ENCODE peak calls at places on chromosomes 16 and 17, in four cellular contexts. S is spleen, C is Peyer's patch, U is suprapubic skin. J is an unnamed sample. For H3K9me3, the result is how much of the 10 kb centered on the place peaks cover.

GRCh38 chr16:54928421-54929089 is 2.1 kb upstream of the IRX5 start:
- DNase-seq in S (peak), C (no peak), U (peak), J (peak)

GRCh38 chr17:49035470-49036269 is 38.5 kb downstream of the IGF2BP1 start:
- DNase-seq in S (no peak), U (no peak), C (peak), J (peak)

GRCh38 chr16:81170824-81171223 is 67.7 kb upstream of the BCO1 start:
- DNase-seq in C (no peak), S (no peak), U (no peak), J (no peak)

GRCh38 chr17:9531080-9531479 is 44.5 kb downstream of the STX8 start:
- DNase-seq in U (no peak), C (no peak), S (no peak), J (no peak)

GRCh38 chr17:31404028-31404949 is 12.8 kb downstream of the RAB11FIP4 start:
- DNase-seq in U (peak), C (no peak), S (peak), J (peak)

GRCh38 chr16:75726390-75726789 is at the start of gene CPHXL:
- DNase-seq in S (no peak), C (no peak), U (no peak), J (no peak)

GRCh38 chr16:12917653-12918052 is 16.3 kb downstream of the SHISA9 start:
- DNase-seq in C (no peak), U (no peak), S (no peak), J (no peak)

GRCh38 chr17:14499976-14500375 is 199.1 kb downstream of the HS3ST3B1 start:
- DNase-seq in U (no peak), C (no peak), S (no peak), J (no peak)

GRCh38 chr16:86303787-86304685 is 206.3 kb upstream of the FOXF1 start:
- DNase-seq in S (no peak), C (no peak), U (no peak), J (no peak)

GRCh38 chr16:50071075-50071671 is 5.4 kb downstream of the HEATR3 start:
- DNase-seq in S (no peak), U (no peak), C (no peak), J (no peak)

GRCh38 chr17:11996722-11997146 is 541 bp downstream of the ZNF18 start:
- DNase-seq in S (no peak), C (peak), U (peak), J (no peak)

GRCh38 chr17:70310251-70310672 is 140.9 kb downstream of the KCNJ2 start:
- DNase-seq in S (no peak), U (no peak), C (no peak), J (no peak)

GRCh38 chr17:71460943-71461342 is 659.9 kb upstream of the SOX9 start:
- DNase-seq in C (no peak), U (no peak), S (no peak), J (no peak)

GRCh38 chr16:74455619-74456289 is 34.5 kb upstream of the CLEC18B start:
- DNase-seq in S (no peak), C (no peak), U (no peak), J (no peak)

GRCh38 chr17:61338874-61339478 is 60.7 kb upstream of the TBX2 start:
- DNase-seq in C (no peak), S (no peak), U (no peak), J (no peak)

GRCh38 chr17:74220966-74221814 is 7.8 kb downstream of the TTYH2 start:
- DNase-seq in C (no peak), U (no peak), S (no peak), J (no peak)

GRCh38 chr17:58786586-58787295 is 31.1 kb downstream of the PPM1E start:
- DNase-seq in U (no peak), S (no peak), C (no peak), J (no peak)

GRCh38 chr16:1535391-1536291 is 2.2 kb downstream of the TMEM204 start:
- DNase-seq in C (no peak), S (peak), U (no peak), J (no peak)

GRCh38 chr17:9913476-9913875 is 8.4 kb upstream of the RCVRN start:
- DNase-seq in S (no peak), U (no peak), C (no peak), J (no peak)

GRCh38 chr17:76695059-76695892 is 15.5 kb downstream of the MXRA7 start:
- DNase-seq in C (no peak), U (no peak), S (no peak), J (peak)

GRCh38 chr16:52741386-52741785 is 194.4 kb upstream of the TOX3 start:
- DNase-seq in C (no peak), S (no peak), U (no peak), J (no peak)

GRCh38 chr16:86680661-86681439 is 102.5 kb downstream of the FOXL1 start:
- DNase-seq in U (no peak), C (no peak), S (no peak), J (peak)

GRCh38 chr17:41937970-41938851 is 7.8 kb downstream of the ODAD4 start:
- DNase-seq in S (no peak), U (no peak), C (no peak), J (no peak)

GRCh38 chr16:89409161-89409711 is 81.1 kb downstream of the ANKRD11 start:
- DNase-seq in S (peak), U (no peak), C (peak), J (no peak)

GRCh38 chr17:1186214-1186820 is 6.5 kb upstream of the ABR start:
- DNase-seq in U (no peak), C (no peak), S (no peak), J (peak)

GRCh38 chr16:86990451-86990850 is 326.7 kb downstream of the C16orf95 start:
- DNase-seq in U (no peak), S (no peak), C (no peak), J (no peak)

GRCh38 chr16:86918637-86919036 is 340.3 kb downstream of the FOXL1 start:
- DNase-seq in S (no peak), C (no peak), U (no peak), J (no peak)

GRCh38 chr17:7721612-7722011 is 4.1 kb downstream of the DNAH2 start:
- DNase-seq in U (no peak), C (no peak), S (no peak), J (no peak)

GRCh38 chr17:76081295-76082210 is 2.6 kb downstream of the ZACN start:
- DNase-seq in S (no peak), U (no peak), C (no peak), J (peak)

GRCh38 chr16:53945996-53946395 is 242.0 kb downstream of the FTO start:
- DNase-seq in C (no peak), U (no peak), S (no peak), J (no peak)

GRCh38 chr16:35523991-35524390 is 2064.6 kb downstream of the TP53TG3F start:
- DNase-seq in U (no peak), S (no peak), C (no peak), J (no peak)

GRCh38 chr16:35525979-35526590 is 2066.7 kb downstream of the TP53TG3F start:
- DNase-seq in U (no peak), S (no peak), C (no peak), J (no peak)
- H3K9me3 ChIP-seq in U (under half), S (half or more), C (under half), J (under half)

GRCh38 chr17:33292981-33293867 is at the start of gene ASIC2:
- DNase-seq in U (no peak), C (no peak), S (peak), J (peak)

GRCh38 chr17:33288954-33289353 is 4.1 kb downstream of the ASIC2 start:
- DNase-seq in C (no peak), S (no peak), U (no peak), J (no peak)

GRCh38 chr17:33292184-33292980 is 713 bp downstream of the ASIC2 start:
- DNase-seq in S (no peak), U (peak), C (no peak), J (peak)

GRCh38 chr17:33290156-33290697 is 2.9 kb downstream of the ASIC2 start:
- DNase-seq in C (no peak), U (no peak), S (no peak), J (no peak)

DNA sequence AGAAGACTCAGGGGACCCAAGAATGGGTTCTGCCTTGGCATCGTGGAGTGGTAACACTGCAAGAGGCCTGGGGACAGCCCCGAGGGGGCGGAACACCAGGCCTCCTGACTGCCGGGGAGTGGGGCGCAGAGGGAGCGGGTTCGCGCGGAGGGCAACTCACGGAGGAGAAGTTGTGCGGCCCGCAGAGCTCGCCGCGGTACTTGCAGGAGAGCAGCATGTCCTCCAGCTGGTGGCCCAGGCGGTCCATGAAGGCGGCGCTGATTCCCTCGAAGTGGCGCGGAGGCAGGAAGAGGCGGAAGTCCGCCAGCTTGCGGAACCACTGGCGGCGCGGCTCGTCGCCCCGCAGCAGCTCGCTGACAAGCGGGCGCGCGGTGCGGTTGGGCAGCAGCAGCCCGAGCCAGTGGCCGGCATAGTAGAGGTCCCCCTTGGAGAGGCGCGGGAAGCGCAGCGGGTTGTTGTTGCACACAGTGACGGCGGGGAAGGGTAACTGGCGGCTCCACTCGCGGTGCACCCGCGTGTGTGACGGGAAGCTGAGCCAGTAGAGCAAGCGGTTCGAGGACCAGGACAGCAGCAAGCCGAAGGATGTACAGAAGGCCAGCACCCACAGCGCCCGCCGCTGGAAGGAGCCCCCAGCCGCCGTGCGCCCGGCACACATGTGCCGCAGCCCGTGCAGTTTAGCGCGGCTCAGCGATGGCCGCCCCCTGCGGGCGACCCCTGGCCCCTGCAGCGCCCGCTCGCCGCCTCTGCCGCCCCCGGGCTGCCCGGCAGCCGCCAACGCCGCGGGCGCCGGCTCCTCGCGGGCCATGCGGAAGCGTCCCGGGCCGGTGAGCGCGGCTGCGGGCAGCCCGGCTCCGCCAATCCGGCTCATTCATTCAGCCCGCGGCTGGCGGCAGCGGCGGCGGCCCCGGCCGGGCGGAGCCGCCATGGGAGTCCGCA is 1.6 kb downstream of the ASIC2 start:
- DNase-seq in U (peak), S (peak), C (no peak), J (peak)
- H3K4me3 ChIP-seq in U (peak), S (peak), C (peak), J (peak)

GRCh38 chr16:30925646-30926332 is 2.4 kb downstream of the FBXL19 start:
- DNase-seq in C (no peak), S (peak), U (no peak), J (no peak)

GRCh38 chr16:30924086-30924714 is 828 bp downstream of the FBXL19 start:
- DNase-seq in C (no peak), S (peak), U (peak), J (no peak)

GRCh38 chr16:30926333-30926811 is 3.0 kb downstream of the FBXL19 start:
- DNase-seq in C (no peak), S (no peak), U (no peak), J (no peak)

GRCh38 chr16:30923554-30924085 is at the start of gene FBXL19:
- DNase-seq in U (peak), S (peak), C (peak), J (peak)

GRCh38 chr16:30924797-30925645 is 1.6 kb downstream of the FBXL19 start:
- DNase-seq in U (no peak), C (no peak), S (no peak), J (no peak)
- H3K27ac ChIP-seq in U (no peak), C (peak), S (no peak), J (no peak)

GRCh38 chr17:28613916-28614315 is at the start of gene RSKR:
- DNase-seq in S (no peak), C (no peak), U (no peak), J (no peak)
- H3K9me3 ChIP-seq in S (under half), C (under half), U (under half), J (under half)

GRCh38 chr17:4789701-4789950 is 862 bp downstream of the GLTPD2 start:
- DNase-seq in U (no peak), C (no peak), S (no peak), J (no peak)
- H3K4me3 ChIP-seq in U (peak), C (peak), S (peak), J (peak)

DNA sequence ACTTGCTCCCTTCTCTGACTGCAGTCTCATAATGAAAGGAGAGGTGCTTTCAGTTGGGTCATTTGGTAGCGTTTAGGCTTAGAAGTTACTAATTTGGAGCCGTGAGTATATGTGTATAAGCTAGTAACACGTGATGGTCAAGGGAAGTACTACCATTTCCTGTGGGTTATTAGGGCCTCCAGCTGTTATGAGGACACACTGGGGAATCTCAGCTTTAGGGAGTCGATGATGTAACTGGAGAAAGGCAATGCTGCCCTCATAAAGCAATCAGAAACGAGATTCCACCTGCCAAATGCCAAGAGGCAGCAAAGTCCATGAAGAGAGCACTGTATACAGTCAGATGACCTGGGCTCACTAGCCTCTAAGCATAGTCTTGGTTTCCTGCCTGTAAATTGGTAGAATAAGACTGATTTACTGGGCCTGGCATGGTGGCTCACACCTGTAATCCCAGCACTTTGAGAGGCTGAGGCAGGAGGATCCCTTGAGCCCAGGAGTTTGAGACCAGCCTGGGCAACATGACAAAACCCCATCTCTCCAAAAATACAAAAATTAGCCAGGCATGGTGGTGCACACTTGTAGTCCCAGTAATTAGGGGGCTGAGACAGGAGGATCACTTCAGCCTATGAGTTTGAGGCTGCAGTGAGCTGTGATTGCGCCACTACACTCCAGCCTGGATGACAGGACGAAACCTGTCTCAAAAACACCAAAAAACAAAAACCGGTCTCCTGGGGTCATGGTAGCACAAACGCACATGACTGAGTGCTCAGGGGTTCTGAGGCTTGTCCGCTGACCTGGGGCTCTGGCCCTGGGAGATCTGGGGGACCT is 53.0 kb downstream of the SF3B3 start:
- DNase-seq in S (no peak), U (peak), C (no peak), J (no peak)
- H3K27ac ChIP-seq in S (peak), U (no peak), C (no peak), J (peak)

J was measured in aorta.